ENCODE peak calls at places on chromosomes 7 and 10, in four cellular contexts. P is HepG2, C is WTC11, Y is K562. M is an unnamed sample.
A peak's percentile ranks its signal among the peaks of the same experiment; 100 is the strongest.

GRCh38 chr7:33601884-33602283 is 303.5 kb upstream of the BMPER start:
- DNase-seq in Y (no peak), C (no peak), P (no peak), M (no peak)

GRCh38 chr7:147722119-147722518 is 868.4 kb upstream of the C7orf33 start:
- DNase-seq in C (no peak), Y (no peak), P (no peak), M (no peak)

GRCh38 chr10:85926986-85927385 is 439.6 kb downstream of the GRID1 start:
- DNase-seq in P (no peak), C (no peak), Y (no peak), M (no peak)

GRCh38 chr7:2444476-2444875 is 31.7 kb downstream of the GRIFIN start:
- DNase-seq in Y (no peak), C (no peak), P (no peak), M (no peak)

GRCh38 chr10:62426086-62426485 is 51.9 kb downstream of the ZNF365 start:
- DNase-seq in C (no peak), Y (no peak), P (no peak), M (no peak)

GRCh38 chr7:55476852-55477780 is 95.2 kb downstream of the VOPP1 start:
- DNase-seq in C (no peak), Y (no peak), P (no peak), M (no peak)

GRCh38 chr7:24926623-24927539 is 53.1 kb downstream of the OSBPL3 start:
- DNase-seq in P (no peak), Y (no peak), C (no peak), M (no peak)

GRCh38 chr7:133344275-133344674 is 91.4 kb downstream of the EXOC4 start:
- DNase-seq in Y (no peak), P (no peak), C (no peak), M (no peak)

GRCh38 chr7:27739301-27739913 is 555 bp upstream of the TAX1BP1 start:
- DNase-seq in P (no peak), Y (peak; percentile 50), C (no peak), M (no peak)

GRCh38 chr7:75628055-75628454 is 110.7 kb downstream of the HIP1 start:
- DNase-seq in Y (no peak), C (no peak), P (no peak), M (no peak)

GRCh38 chr7:123535517-123535916 is 1.1 kb upstream of the IQUB start:
- DNase-seq in C (no peak), Y (no peak), P (no peak), M (no peak)

GRCh38 chr10:22374489-22375126 is 29.3 kb downstream of the SPAG6 start:
- DNase-seq in Y (no peak), P (no peak), C (no peak), M (no peak)

GRCh38 chr10:61618388-61618961 is 44.3 kb upstream of the CABCOCO1 start:
- DNase-seq in C (no peak), Y (no peak), P (no peak), M (no peak)

GRCh38 chr10:78464856-78465221 is 431.2 kb downstream of the RPS24 start:
- DNase-seq in Y (no peak), P (no peak), C (no peak), M (no peak)

GRCh38 chr7:11818281-11818680 is 13.7 kb downstream of the THSD7A start:
- DNase-seq in C (no peak), P (no peak), Y (no peak), M (no peak)

GRCh38 chr7:140673063-140673769 is 471 bp downstream of the ADCK2 start:
- DNase-seq in P (no peak), Y (peak; percentile 71), C (peak; percentile 61), M (peak; percentile 72)

GRCh38 chr10:18829259-18829658 is 170.0 kb downstream of the ARL5B start:
- DNase-seq in C (no peak), P (no peak), Y (no peak), M (no peak)

GRCh38 chr10:26227786-26228185 is 11.2 kb downstream of the GAD2 start:
- DNase-seq in P (no peak), C (no peak), Y (no peak), M (no peak)

GRCh38 chr10:127945335-127945734 is 38.4 kb downstream of the PTPRE start:
- DNase-seq in Y (no peak), C (no peak), P (no peak), M (no peak)

GRCh38 chr7:18116661-18117060 is 89.0 kb upstream of the PRPS1L1 start:
- DNase-seq in P (no peak), Y (no peak), C (no peak), M (no peak)

GRCh38 chr7:36265720-36266119 is 112.7 kb downstream of the EEPD1 start:
- DNase-seq in P (peak; percentile 40), Y (no peak), C (no peak), M (no peak)

GRCh38 chr10:31770307-31770902 is 158.2 kb downstream of the ARHGAP12 start:
- DNase-seq in C (peak; percentile 53), P (peak; percentile 10), Y (peak; percentile 67), M (peak; percentile 56)

GRCh38 chr10:23341004-23341403 is 3.6 kb downstream of the C10orf67 start:
- DNase-seq in Y (no peak), C (no peak), P (no peak), M (no peak)

GRCh38 chr10:131908151-131908550 is 7.3 kb downstream of the PPP2R2D start:
- DNase-seq in P (peak; percentile 38), Y (no peak), C (no peak), M (no peak)

GRCh38 chr7:85764034-85764433 is 577.2 kb upstream of the SEMA3D start:
- DNase-seq in C (no peak), Y (no peak), P (no peak), M (no peak)

GRCh38 chr7:23230586-23231195 is 15.9 kb upstream of the GPNMB start:
- DNase-seq in C (no peak), Y (no peak), P (no peak), M (no peak)
- TF ChIP-seq ELF4 in C (no peak), Y (no peak), P (no peak), M (no peak)

DNA sequence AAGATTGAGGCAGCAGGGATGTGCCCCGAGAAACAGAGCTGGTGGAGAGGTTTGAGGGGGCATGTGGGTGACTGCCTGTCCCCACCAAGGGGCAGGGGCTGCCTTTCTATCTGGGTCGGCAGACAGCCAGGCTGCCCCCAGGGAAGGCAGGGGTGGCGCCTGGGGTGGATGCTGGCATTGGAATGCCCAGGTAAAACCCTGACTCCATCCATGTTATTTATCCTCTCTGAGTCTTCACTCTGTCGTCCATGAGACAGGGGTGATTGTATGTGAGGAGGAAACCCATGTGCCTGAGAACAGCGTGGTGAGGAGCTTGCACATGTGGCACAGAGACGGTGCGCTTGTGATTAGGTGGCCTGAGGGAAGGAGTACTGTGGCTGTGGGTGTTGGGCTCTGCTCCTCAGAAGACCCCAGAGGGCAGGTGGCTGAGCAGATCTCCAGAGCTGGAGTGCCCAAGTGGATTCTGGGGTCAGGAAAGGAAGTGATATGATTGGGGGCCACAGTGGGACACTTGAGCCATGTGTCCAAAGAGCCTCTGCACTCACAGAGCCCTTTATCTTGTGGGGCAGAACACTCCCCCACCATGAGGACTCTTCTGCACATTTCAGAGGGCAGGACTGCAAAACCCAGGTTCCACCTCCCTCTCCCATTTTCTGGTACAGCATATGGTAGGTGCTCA is 100.4 kb upstream of the RET start:
- DNase-seq in P (no peak), Y (no peak), C (no peak), M (no peak)
- TF ChIP-seq ELF4 in P (no peak), Y (no peak), C (no peak), M (no peak)

DNA sequence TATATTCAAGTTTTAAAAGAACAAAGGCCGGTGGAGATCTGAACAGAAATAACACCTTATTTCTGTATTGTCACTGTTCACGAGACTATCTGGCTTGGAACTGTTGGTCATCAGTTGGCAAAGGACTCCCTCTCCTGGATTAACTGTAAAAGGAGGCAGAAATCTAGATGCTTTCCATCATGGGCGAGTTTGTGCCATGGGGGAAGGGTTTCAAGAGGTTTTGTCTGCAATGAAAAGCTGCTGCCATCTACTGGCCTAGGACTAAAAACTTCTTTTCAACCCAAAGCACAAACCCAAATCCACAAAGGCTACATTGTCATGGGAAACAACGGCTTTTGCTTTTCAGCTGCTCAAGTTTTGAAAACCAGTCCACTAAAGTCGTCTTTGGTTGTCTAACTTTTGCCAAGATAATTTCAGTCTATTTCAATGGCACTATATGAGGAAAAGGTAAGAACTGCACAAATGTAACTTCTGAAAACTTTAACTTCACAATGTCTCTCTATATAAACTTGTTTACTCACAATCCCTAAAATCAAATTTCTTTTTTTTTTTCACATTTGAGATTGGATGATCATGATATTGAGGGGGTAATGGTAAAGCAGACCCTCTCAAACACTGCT is 196.8 kb downstream of the SKAP2 start:
- DNase-seq in Y (peak; percentile 23), C (peak; percentile 68), P (peak; percentile 94), M (peak; percentile 76)
- TF ChIP-seq ELF4 in Y (peak; percentile 28), C (no peak), P (no peak), M (no peak)

GRCh38 chr7:107581387-107582013 is 1.5 kb downstream of the BCAP29 start:
- DNase-seq in Y (no peak), C (no peak), P (no peak), M (no peak)

GRCh38 chr7:107579881-107580715 is at the start of gene BCAP29:
- DNase-seq in P (peak; percentile 67), Y (peak; percentile 94), C (peak; percentile 74), M (peak; percentile 77)

GRCh38 chr7:107579546-107579880 is 533 bp upstream of the BCAP29 start:
- DNase-seq in P (peak; percentile 34), C (no peak), Y (no peak), M (no peak)

GRCh38 chr7:107582906-107583305 is 2.9 kb downstream of the BCAP29 start:
- DNase-seq in Y (no peak), C (no peak), P (no peak), M (no peak)

GRCh38 chr7:107580716-107581383 is 804 bp downstream of the BCAP29 start:
- DNase-seq in Y (no peak), P (no peak), C (no peak), M (no peak)
- TF ChIP-seq ELF4 in Y (no peak), P (no peak), C (no peak), M (no peak)

DNA sequence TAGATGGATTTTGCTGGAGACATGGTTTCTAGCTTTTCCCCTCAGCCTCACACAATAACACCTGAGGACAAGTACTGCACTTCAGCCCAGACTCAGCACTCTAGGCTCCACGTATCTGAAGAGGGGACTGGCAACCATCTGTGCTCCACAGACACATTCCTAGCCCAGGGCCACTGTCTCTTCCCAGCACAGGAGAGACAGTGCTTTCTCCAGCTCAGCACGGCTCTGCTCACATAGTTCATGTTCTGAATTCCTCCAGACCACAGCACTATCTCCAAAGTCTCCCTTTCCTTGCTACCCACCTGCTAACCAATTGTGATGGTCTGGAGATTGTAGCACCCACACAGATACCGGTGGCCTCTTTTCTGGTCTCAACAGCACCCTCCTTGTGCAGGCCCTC is 114.5 kb downstream of the HTR7 start:
- DNase-seq in Y (no peak), P (no peak), C (no peak), M (no peak)
- TF ChIP-seq ELF4 in Y (no peak), P (no peak), C (no peak), M (no peak)

M was measured in HEK293T.